ENCODE peak calls at places on chromosomes 5 and 9, in nine cellular contexts. F is H7, D is left ventricle myocardium inferior, Q is H1, C is tibial nerve, E is fibroblast of lung, M is iPS DF 6.9, Z is fibroblast of mammary gland, L is neural progenitor cell. R is an unnamed sample.
A peak's percentile ranks its signal among the peaks of the same experiment; 100 is the strongest.

GRCh38 chr5:40780199-40780598 is 18.0 kb downstream of the PRKAA1 start:
- DNase-seq in Q (no peak), D (no peak), E (no peak), Z (peak; percentile 18), F (no peak), L (no peak), C (no peak), M (no peak), R (no peak)

GRCh38 chr5:81115261-81115660 is 117.9 kb upstream of the CKMT2 start:
- DNase-seq in Z (no peak), D (no peak), L (no peak), F (no peak), Q (no peak), C (no peak), M (no peak), E (no peak), R (no peak)

GRCh38 chr9:117796681-117797080 is 92.5 kb downstream of the TLR4 start:
- DNase-seq in D (no peak), F (no peak), Z (peak; percentile 76), L (no peak), M (no peak), Q (no peak), E (peak; percentile 47), C (no peak), R (peak; percentile 34)

GRCh38 chr5:175821790-175822211 is 49.6 kb upstream of the CPLX2 start:
- DNase-seq in Q (no peak), E (peak; percentile 23), C (no peak), F (no peak), M (no peak), Z (no peak), D (no peak), L (no peak), R (no peak)

GRCh38 chr5:55175781-55176175 is 2.8 kb upstream of the CDC20B start:
- DNase-seq in D (no peak), E (no peak), C (no peak), Q (no peak), M (no peak), L (peak; percentile 44), Z (no peak), F (peak; percentile 48), R (no peak)

GRCh38 chr5:109643951-109644350 is 45.8 kb upstream of the MAN2A1 start:
- DNase-seq in Q (no peak), E (no peak), Z (no peak), F (no peak), M (no peak), C (no peak), D (no peak), L (no peak), R (no peak)

GRCh38 chr5:19928556-19929421 is 59.2 kb downstream of the CDH18 start:
- DNase-seq in E (peak; percentile 92), Q (no peak), Z (peak; percentile 93), M (no peak), D (no peak), L (no peak), C (no peak), F (no peak), R (peak; percentile 79)

GRCh38 chr9:100352201-100352726 is 478 bp downstream of the TEX10 start:
- DNase-seq in Z (peak; percentile 18), Q (no peak), D (peak; percentile 20), E (peak; percentile 21), L (peak; percentile 59), C (no peak), F (no peak), M (no peak), R (no peak)

GRCh38 chr5:84131372-84131771 is 253.3 kb downstream of the EDIL3 start:
- DNase-seq in M (no peak), F (no peak), D (no peak), C (no peak), Z (no peak), Q (no peak), E (peak; percentile 6), L (no peak), R (no peak)

GRCh38 chr5:138668981-138669380 is 84.2 kb upstream of the CTNNA1 start:
- DNase-seq in D (no peak), F (no peak), M (no peak), E (peak; percentile 64), Z (no peak), C (no peak), L (no peak), Q (peak; percentile 8), R (no peak)

GRCh38 chr9:98654247-98654646 is 54.5 kb downstream of the GABBR2 start:
- DNase-seq in Q (no peak), M (no peak), F (no peak), Z (peak; percentile 89), L (no peak), C (no peak), E (peak; percentile 96), D (no peak), R (peak; percentile 46)

GRCh38 chr9:92807757-92808725 is 43.4 kb upstream of the BICD2 start:
- DNase-seq in M (no peak), C (no peak), L (peak; percentile 36), E (no peak), D (no peak), F (peak; percentile 70), Q (peak; percentile 60), Z (no peak), R (no peak)

GRCh38 chr9:37363124-37363523 is 59.4 kb upstream of the GRHPR start:
- DNase-seq in L (no peak), Z (no peak), F (no peak), D (no peak), C (no peak), Q (no peak), M (no peak), E (no peak), R (no peak)

GRCh38 chr9:36566813-36567217 is 5.9 kb upstream of the MELK start:
- DNase-seq in Q (no peak), F (no peak), L (no peak), D (no peak), E (peak; percentile 54), M (no peak), Z (peak; percentile 52), C (no peak), R (no peak)

GRCh38 chr5:139997276-139997675 is 45.8 kb downstream of the NRG2 start:
- DNase-seq in M (no peak), L (no peak), C (no peak), F (no peak), D (no peak), E (no peak), Z (no peak), Q (no peak), R (no peak)

GRCh38 chr5:163498886-163499285 is 6.5 kb upstream of the MAT2B start:
- DNase-seq in E (peak; percentile 82), C (no peak), F (no peak), M (no peak), L (no peak), Z (peak; percentile 30), Q (no peak), D (no peak), R (no peak)

GRCh38 chr5:142360607-142361120 is 35.8 kb upstream of the SPRY4 start:
- DNase-seq in D (no peak), Q (no peak), E (peak; percentile 75), F (peak; percentile 43), Z (peak; percentile 80), M (no peak), C (no peak), L (peak; percentile 56), R (peak; percentile 55)

GRCh38 chr5:142360051-142360498 is 35.3 kb upstream of the SPRY4 start:
- DNase-seq in C (no peak), F (no peak), L (no peak), Z (no peak), M (no peak), D (no peak), E (no peak), Q (no peak), R (no peak)

GRCh38 chr5:142366007-142366406 is 41.2 kb upstream of the SPRY4 start:
- DNase-seq in Z (no peak), F (no peak), C (no peak), M (no peak), E (no peak), D (no peak), L (no peak), Q (no peak), R (no peak)

GRCh38 chr5:142364251-142365145 is 39.7 kb upstream of the SPRY4 start:
- DNase-seq in D (peak; percentile 68), Q (no peak), E (no peak), Z (no peak), M (no peak), L (no peak), F (peak; percentile 28), C (peak; percentile 78), R (no peak)

GRCh38 chr5:142363619-142363963 is 38.8 kb upstream of the SPRY4 start:
- DNase-seq in C (no peak), F (no peak), Z (no peak), L (no peak), D (no peak), Q (no peak), E (no peak), M (no peak), R (no peak)
- H3K4me3 ChIP-seq in C (no peak overlapping the region), F (no peak overlapping the region), Z (no peak overlapping the region), L (no peak overlapping the region), D (no peak overlapping the region), Q (no peak overlapping the region), E (no peak overlapping the region), M (no peak overlapping the region), R (no peak overlapping the region)

DNA sequence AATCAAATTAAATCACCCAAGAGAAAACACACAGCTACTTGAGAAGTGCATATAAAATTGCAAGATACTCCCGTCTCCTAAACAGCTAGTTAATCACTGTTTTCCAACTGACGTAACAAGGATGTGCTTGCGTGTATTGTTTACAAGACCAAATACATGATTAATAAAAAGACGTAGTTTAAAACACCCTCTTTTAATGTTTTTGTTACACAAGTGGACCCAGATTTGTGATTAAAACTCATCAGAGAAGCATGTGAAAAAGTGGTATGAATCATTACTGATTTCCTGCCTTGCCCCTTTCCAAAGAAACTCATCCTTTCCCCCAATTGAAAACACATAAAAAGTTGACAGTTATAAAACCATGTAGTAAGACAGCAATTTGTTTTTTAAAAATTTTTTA is 61.6 kb upstream of the FST start:
- DNase-seq in F (no peak), Q (no peak), E (peak; percentile 96), D (no peak), M (no peak), Z (peak; percentile 99), C (no peak), L (no peak), R (peak; percentile 93)
- H3K4me3 ChIP-seq in F (no peak overlapping the region), Q (no peak overlapping the region), E (no peak overlapping the region), D (no peak overlapping the region), M (no peak overlapping the region), Z (no peak overlapping the region), C (no peak overlapping the region), L (no peak overlapping the region), R (no peak overlapping the region)

GRCh38 chr5:160312960-160313734 is 783 bp upstream of the CCNJL start:
- DNase-seq in Z (no peak), D (no peak), F (no peak), L (peak; percentile 10), Q (no peak), C (no peak), E (no peak), M (no peak), R (no peak)
- H3K4me3 ChIP-seq in Z (no peak overlapping the region), D (peak overlapping the region; percentile 85), F (peak overlapping the region; percentile 86), L (peak overlapping the region; percentile 83), Q (peak overlapping the region; percentile 93), C (peak overlapping the region; percentile 71), E (peak overlapping the region; percentile 39), M (peak overlapping the region; percentile 86), R (peak overlapping the region; percentile 75)

DNA sequence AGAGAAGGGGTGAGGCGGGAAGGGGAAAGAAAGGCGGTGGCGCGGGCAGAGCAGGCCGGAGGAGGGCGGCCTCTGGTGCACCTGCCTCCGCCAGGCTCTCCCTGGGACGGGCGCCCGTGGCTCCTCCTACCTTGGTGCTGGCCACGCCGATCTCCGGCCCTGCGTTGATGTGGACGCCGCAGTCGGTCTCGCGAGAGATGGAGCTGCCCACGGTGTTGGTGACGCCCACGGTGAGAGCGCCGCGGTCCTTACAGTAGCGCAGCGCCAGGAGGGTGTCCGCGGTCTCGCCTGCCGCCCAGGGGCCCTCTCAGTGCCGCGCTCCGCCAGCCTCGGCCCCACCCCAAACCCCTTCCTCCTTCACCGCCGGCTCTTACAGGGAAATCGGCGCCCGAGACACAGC is 21.8 kb upstream of the MAPK9 start:
- DNase-seq in L (no peak), Z (no peak), F (peak; percentile 86), M (no peak), E (no peak), C (no peak), D (peak; percentile 43), Q (no peak), R (no peak)
- H3K4me3 ChIP-seq in L (no peak overlapping the region), Z (no peak overlapping the region), F (no peak overlapping the region), M (no peak overlapping the region), E (no peak overlapping the region), C (no peak overlapping the region), D (no peak overlapping the region), Q (no peak overlapping the region), R (peak overlapping the region; percentile 34)